ENCODE peak calls at places on chromosome 20, in seven cellular contexts. Q is GM20000; I is keratinocyte; M is HCEC 1CT; T is non-pigmented ciliary epithelial cell; X is cardiac septum; K is naive thymus-derived CD8-positive, alpha-beta T cell. B is an unnamed sample.

GRCh38 chr20:35547319-35547718 is 5.4 kb downstream of the ERGIC3 start:
- DNase-seq in K (no peak), X (no peak), Q (no peak), M (no peak), I (no peak), T (no peak), B (no peak)

GRCh38 chr20:653110-653589 is at the start of gene SRXN1:
- DNase-seq in X (peak), I (peak), M (peak), K (peak), T (peak), Q (peak), B (peak)

GRCh38 chr20:5001174-5002076 is at the start of gene SLC23A2:
- DNase-seq in K (peak), X (peak), M (no peak), T (no peak), I (no peak), Q (peak), B (peak)

GRCh38 chr20:38217791-38218565 is 42.6 kb downstream of the KIAA1755 start:
- DNase-seq in X (peak), T (peak), K (no peak), I (peak), Q (no peak), M (peak), B (no peak)

GRCh38 chr20:46111028-46111835 is 6.9 kb upstream of the CD40 start:
- DNase-seq in K (peak), T (no peak), I (no peak), X (no peak), Q (peak), M (no peak), B (no peak)

GRCh38 chr20:54021446-54022235 is 48.8 kb downstream of the BCAS1 start:
- DNase-seq in I (no peak), T (no peak), K (no peak), X (no peak), M (no peak), Q (no peak), B (no peak)

GRCh38 chr20:61896058-61896961 is 169.4 kb downstream of the TAF4 start:
- DNase-seq in Q (peak), K (no peak), T (peak), X (no peak), M (peak), I (no peak), B (peak)

GRCh38 chr20:64058536-64058935 is 4.5 kb upstream of the TCEA2 start:
- DNase-seq in X (no peak), M (peak), T (peak), K (no peak), Q (no peak), I (no peak), B (no peak)

GRCh38 chr20:51586005-51586440 is 43.5 kb upstream of the NFATC2 start:
- DNase-seq in T (peak), Q (no peak), M (peak), X (no peak), K (no peak), I (no peak), B (no peak)

GRCh38 chr20:53609501-53610445 is 16.1 kb upstream of the ZNF217 start:
- DNase-seq in Q (no peak), K (peak), X (no peak), T (no peak), I (no peak), M (peak), B (peak)

GRCh38 chr20:59672576-59672975 is 68.2 kb downstream of the PHACTR3 start:
- DNase-seq in Q (no peak), T (no peak), X (no peak), I (no peak), K (no peak), M (no peak), B (peak)

GRCh38 chr20:21159658-21160380 is 33.9 kb downstream of the KIZ start:
- DNase-seq in X (no peak), K (no peak), M (peak), T (no peak), Q (no peak), I (no peak), B (no peak)

GRCh38 chr20:36542019-36542488 is 735 bp downstream of the MYL9 start:
- DNase-seq in I (no peak), T (no peak), Q (no peak), K (no peak), M (peak), X (no peak), B (peak)

B was measured in ecto neural progenitor cell.